ENCODE peak calls at places on chromosome X, in seven cellular contexts. Y, X, F, R, T, N and L are unnamed samples.
A peak's percentile ranks its signal among the peaks of the same experiment; 100 is the strongest.

GRCh38 chrX:25548806-25549205 is 533.0 kb upstream of the ARX start:
- DNase-seq in R (no peak), X (no peak), T (no peak), F (no peak), Y (no peak), N (no peak), L (no peak)

GRCh38 chrX:17674611-17675010 is 62.7 kb upstream of the SCML1 start:
- DNase-seq in F (peak; percentile 12), T (no peak), R (no peak), N (peak; percentile 35), X (no peak), Y (no peak), L (no peak)

GRCh38 chrX:132041016-132041415 is 17.9 kb downstream of the STK26 start:
- DNase-seq in Y (no peak), F (no peak), T (no peak), X (no peak), R (no peak), N (peak; percentile 35), L (no peak)

GRCh38 chrX:19354625-19355024 is 10.9 kb downstream of the PDHA1 start:
- DNase-seq in Y (no peak), T (no peak), X (no peak), F (no peak), R (no peak), N (no peak), L (no peak)

GRCh38 chrX:52811065-52811625 is at the start of gene XAGE5:
- DNase-seq in R (no peak), Y (no peak), N (no peak), F (no peak), T (no peak), X (no peak), L (no peak)

GRCh38 chrX:12901486-12901885 is 4.9 kb upstream of the TLR8 start:
- DNase-seq in Y (peak; percentile 80), X (peak; percentile 64), F (peak; percentile 2), T (peak; percentile 56), R (peak; percentile 62), N (peak; percentile 76), L (peak; percentile 81)

GRCh38 chrX:133574716-133575115 is 159.4 kb upstream of the GPC4 start:
- DNase-seq in T (no peak), R (no peak), F (no peak), X (no peak), N (no peak), Y (no peak), L (no peak)

GRCh38 chrX:9832811-9833210 is 46.6 kb downstream of the SHROOM2 start:
- DNase-seq in F (no peak), Y (no peak), R (no peak), N (no peak), X (no peak), T (no peak), L (no peak)

GRCh38 chrX:55127692-55128091 is 38.9 kb downstream of the PAGE2 start:
- DNase-seq in N (peak; percentile 52), Y (no peak), R (no peak), F (no peak), X (no peak), T (no peak), L (no peak)

GRCh38 chrX:2761246-2761645 is 9.4 kb downstream of the XG start:
- DNase-seq in F (no peak), T (no peak), Y (no peak), R (no peak), X (no peak), N (no peak), L (no peak)

GRCh38 chrX:94401426-94401825 is 727.4 kb downstream of the FAM133A start:
- DNase-seq in T (no peak), F (no peak), Y (no peak), X (no peak), R (no peak), N (peak; percentile 16), L (no peak)

GRCh38 chrX:11678174-11678573 is 12.5 kb upstream of the ARHGAP6 start:
- DNase-seq in N (peak; percentile 3), R (no peak), Y (no peak), X (no peak), F (no peak), T (no peak), L (no peak)
- TF ChIP-seq CTCF in N (no peak), R (no peak), Y (no peak), X (peak; percentile 23), F (peak; percentile 48), T (no peak), L (peak; percentile 21)

GRCh38 chrX:72554448-72555140 is 18.0 kb downstream of the HDAC8 start:
- DNase-seq in Y (no peak), T (peak; percentile 17), X (no peak), N (peak; percentile 78), F (no peak), R (no peak), L (peak; percentile 2)
- TF ChIP-seq CTCF in Y (no peak), T (no peak), X (no peak), N (no peak), F (no peak), R (no peak), L (no peak)

GRCh38 chrX:149114874-149115273 is 390.2 kb downstream of the IDS start:
- DNase-seq in F (no peak), R (no peak), X (no peak), Y (no peak), T (no peak), N (no peak), L (no peak)
- TF ChIP-seq CTCF in F (no peak), R (no peak), X (no peak), Y (no peak), T (no peak), N (no peak), L (no peak)

DNA sequence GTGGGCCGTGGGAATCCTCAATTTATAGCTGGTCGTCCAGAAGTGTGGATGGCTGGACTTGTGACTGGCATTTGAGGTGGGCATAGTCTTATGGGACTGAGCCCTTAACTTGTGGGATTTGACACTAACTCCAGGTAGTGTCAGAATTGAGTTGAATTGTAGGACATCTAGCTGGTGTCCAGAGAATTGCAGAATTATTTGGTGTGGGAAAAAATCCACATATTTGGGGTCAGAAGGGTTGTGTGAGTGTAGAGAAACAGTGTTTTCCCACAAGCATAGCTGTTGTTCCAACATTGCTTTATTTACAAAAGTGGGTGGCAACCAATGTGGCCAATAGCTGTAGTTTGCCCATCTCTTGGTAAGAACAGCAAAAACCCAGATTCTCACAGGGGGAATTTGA is 91.3 kb downstream of the MOSPD2 start:
- DNase-seq in R (no peak), T (no peak), Y (no peak), F (no peak), N (no peak), X (no peak), L (no peak)
- TF ChIP-seq CTCF in R (no peak), T (no peak), Y (no peak), F (peak; percentile 33), N (no peak), X (no peak), L (no peak)

DNA sequence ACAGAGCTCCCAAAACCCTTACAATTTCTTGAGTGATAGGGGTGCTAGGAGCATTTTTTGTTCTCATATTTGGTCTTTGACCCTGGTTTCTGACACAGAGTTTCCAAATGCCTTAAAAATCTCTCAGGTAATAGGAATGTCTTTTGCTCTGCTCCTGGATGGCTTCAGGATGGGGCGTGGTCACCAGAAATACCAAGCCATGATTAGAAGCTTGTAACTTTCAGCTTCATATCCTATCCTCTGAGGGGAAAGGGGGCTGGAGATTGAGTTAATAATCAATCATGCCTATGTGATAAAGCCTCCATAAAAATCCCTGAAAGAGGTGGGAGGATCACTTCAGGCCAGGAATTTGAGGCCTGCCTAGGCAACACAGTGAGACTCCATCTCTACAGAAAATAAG is 34.6 kb upstream of the IL9R start:
- DNase-seq in T (no peak), R (no peak), X (no peak), F (no peak), Y (no peak), N (no peak), L (no peak)
- TF ChIP-seq CTCF in T (no peak), R (no peak), X (no peak), F (no peak), Y (no peak), N (no peak), L (no peak)

DNA sequence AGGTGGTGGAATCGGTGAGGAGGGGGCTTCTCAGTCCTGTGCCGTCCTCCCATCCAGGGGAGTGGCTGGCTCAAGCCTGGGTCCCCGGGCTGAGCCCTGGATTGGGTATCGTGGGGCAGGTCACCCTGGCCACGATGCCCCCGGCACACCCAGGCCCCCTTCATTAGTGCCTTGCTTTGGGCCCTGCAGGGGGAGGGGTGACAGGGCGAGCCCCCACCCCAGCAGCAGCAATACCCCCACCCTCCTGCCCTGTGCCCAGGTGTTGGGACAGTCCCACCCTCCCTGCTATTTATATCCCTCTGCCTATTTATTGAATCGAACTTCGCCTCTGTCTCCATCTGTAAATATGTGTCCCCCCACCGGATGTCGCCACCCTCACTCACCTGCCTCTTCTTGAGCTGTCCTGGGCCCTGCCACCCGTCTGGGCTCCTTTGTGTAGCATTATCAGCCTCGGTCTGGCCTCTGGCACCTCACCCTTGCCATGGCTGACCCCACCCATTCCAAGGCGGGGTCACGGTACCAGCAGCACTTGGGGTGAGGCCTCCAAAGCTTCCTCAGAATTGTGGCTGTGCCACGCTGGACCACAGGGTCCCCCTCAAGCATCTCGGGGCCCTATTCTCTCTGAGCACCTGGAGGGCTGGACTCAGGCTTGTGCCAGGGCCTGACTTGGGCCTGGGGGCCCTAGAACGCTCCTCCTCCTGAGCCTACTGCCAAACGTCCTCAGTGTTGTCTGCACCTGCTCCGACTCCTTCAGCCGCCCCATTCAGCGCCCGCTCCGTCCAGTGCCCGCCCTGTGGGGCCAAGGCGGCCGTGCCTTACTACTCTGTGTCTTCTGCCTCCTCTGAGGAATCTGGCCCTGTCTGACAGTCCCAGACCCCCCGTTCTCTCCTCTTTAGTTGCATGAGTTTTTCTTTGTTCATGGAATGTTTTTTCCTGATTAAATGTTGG is 6.1 kb downstream of the LAGE3 start:
- DNase-seq in R (no peak), N (no peak), T (no peak), X (no peak), F (no peak), Y (no peak), L (no peak)
- TF ChIP-seq CTCF in R (no peak), N (no peak), T (no peak), X (no peak), F (no peak), Y (no peak), L (no peak)

DNA sequence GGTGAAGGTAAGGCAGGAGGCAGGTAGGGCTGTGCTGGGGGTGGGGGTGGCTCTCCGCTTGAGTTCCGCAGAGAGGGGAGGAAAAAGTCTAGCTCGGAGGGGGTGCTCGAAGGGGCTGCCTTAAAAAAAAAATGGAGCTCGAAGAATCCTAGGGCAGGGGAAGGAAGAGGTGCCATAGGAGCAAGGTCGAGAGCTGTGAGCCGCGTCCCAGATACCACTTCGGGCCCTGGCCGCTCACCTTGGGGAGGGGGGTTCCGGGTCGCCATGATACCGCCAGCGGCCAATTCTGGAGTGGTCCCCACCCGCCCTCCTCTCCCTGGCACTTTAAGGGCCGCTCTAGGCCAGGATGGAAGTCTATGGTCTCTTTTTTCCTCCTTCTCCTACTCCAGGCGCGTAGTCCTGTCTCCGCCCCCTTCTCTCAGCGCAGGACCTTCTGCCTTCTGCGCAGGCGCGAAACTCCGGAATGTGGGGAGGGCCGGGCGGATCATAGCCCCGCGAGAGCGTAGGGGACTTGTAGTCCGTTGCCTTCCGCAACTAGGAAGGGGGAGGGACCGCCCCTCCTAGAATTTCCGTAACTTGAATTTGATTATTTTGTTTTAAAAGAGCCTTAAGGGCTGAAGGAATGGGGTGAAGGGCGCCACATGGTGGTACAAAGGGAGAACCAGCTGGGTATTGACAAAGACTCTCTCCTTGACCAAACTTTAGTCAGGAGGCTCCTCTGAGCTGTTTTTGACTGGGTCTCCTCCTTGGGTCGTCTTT is at the start of gene FUNDC1:
- DNase-seq in X (peak; percentile 89), Y (peak; percentile 90), T (peak; percentile 93), R (peak; percentile 94), F (peak; percentile 88), N (peak; percentile 93), L (peak; percentile 91)
- TF ChIP-seq CTCF in X (peak; percentile 36), Y (peak; percentile 31), T (no peak), R (peak; percentile 25), F (peak; percentile 40), N (no peak), L (no peak)